ENCODE peak calls at places on chromosomes 7 and 10, in eight cellular contexts. L, O, Z, I, M, E, C and V are unnamed samples.

GRCh38 chr10:33453081-33453850 is 118.8 kb upstream of the NRP1 start:
- DNase-seq in L (no peak), O (no peak), Z (no peak), I (no peak), M (no peak), E (no peak), C (no peak), V (no peak)

GRCh38 chr10:63763744-63764143 is 242.5 kb downstream of the REEP3 start:
- DNase-seq in L (no peak), O (no peak), Z (no peak), I (no peak), M (no peak), E (no peak), C (no peak), V (no peak)

GRCh38 chr10:122475581-122475980 is 14.2 kb downstream of the HTRA1 start:
- DNase-seq in L (peak; percentile 31), O (no peak), Z (no peak), I (no peak), M (no peak), E (no peak), C (no peak), V (no peak)

GRCh38 chr10:47243791-47244190 is 56.2 kb upstream of the GDF10 start:
- DNase-seq in L (no peak), O (no peak), Z (no peak), I (no peak), M (peak; percentile 46), E (no peak), C (no peak), V (peak; percentile 75)

GRCh38 chr10:12321641-12322040 is 27.7 kb upstream of the CAMK1D start:
- DNase-seq in L (no peak), O (no peak), Z (no peak), I (no peak), M (no peak), E (no peak), C (no peak), V (no peak)

GRCh38 chr7:127158659-127159058 is 94.1 kb downstream of the GRM8 start:
- DNase-seq in L (no peak), O (no peak), Z (no peak), I (no peak), M (no peak), E (no peak), C (peak; percentile 16), V (no peak)

GRCh38 chr10:101123815-101124617 is 7.1 kb upstream of the TLX1 start:
- DNase-seq in L (no peak), O (no peak), Z (no peak), I (no peak), M (no peak), E (no peak), C (no peak), V (no peak)

GRCh38 chr7:77238703-77239136 is 39.1 kb upstream of the FGL2 start:
- DNase-seq in L (peak; percentile 54), O (no peak), Z (peak; percentile 33), I (no peak), M (peak; percentile 78), E (no peak), C (no peak), V (no peak)

GRCh38 chr10:46052791-46053375 is 6.8 kb upstream of the MSMB start:
- DNase-seq in L (no peak), O (no peak), Z (no peak), I (no peak), M (no peak), E (no peak), C (no peak), V (no peak)

GRCh38 chr7:35021445-35021844 is 15.8 kb downstream of the DPY19L1 start:
- DNase-seq in L (no peak), O (no peak), Z (no peak), I (no peak), M (no peak), E (no peak), C (no peak), V (no peak)

GRCh38 chr10:112835933-112836564 is 114.0 kb upstream of the TCF7L2 start:
- DNase-seq in L (peak; percentile 41), O (no peak), Z (peak; percentile 38), I (no peak), M (no peak), E (no peak), C (no peak), V (no peak)

GRCh38 chr7:5831196-5831595 is 49.4 kb upstream of the OCM start:
- DNase-seq in L (no peak), O (no peak), Z (peak; percentile 36), I (no peak), M (no peak), E (no peak), C (no peak), V (no peak)

GRCh38 chr10:79044036-79044664 is 24.6 kb upstream of the ZMIZ1 start:
- DNase-seq in L (peak; percentile 10), O (no peak), Z (no peak), I (no peak), M (peak; percentile 58), E (no peak), C (no peak), V (no peak)

GRCh38 chr10:14092749-14093148 is 238.0 kb downstream of the FRMD4A start:
- DNase-seq in L (no peak), O (no peak), Z (no peak), I (no peak), M (no peak), E (no peak), C (no peak), V (no peak)

GRCh38 chr10:22505923-22506685 is 160.8 kb downstream of the SPAG6 start:
- DNase-seq in L (no peak), O (peak; percentile 35), Z (no peak), I (no peak), M (peak; percentile 86), E (peak; percentile 56), C (no peak), V (no peak)

GRCh38 chr10:88879754-88880286 is at the start of gene STAMBPL1:
- DNase-seq in L (peak; percentile 66), O (peak; percentile 71), Z (peak; percentile 62), I (no peak), M (peak; percentile 94), E (peak; percentile 69), C (no peak), V (peak; percentile 69)

GRCh38 chr10:31963598-31963980 is 35.0 kb upstream of the ARHGAP12 start:
- DNase-seq in L (no peak), O (no peak), Z (no peak), I (no peak), M (no peak), E (no peak), C (no peak), V (no peak)

GRCh38 chr7:135756191-135756590 is 7.6 kb upstream of the FAM180A start:
- DNase-seq in L (no peak), O (no peak), Z (no peak), I (no peak), M (no peak), E (no peak), C (no peak), V (no peak)

DNA sequence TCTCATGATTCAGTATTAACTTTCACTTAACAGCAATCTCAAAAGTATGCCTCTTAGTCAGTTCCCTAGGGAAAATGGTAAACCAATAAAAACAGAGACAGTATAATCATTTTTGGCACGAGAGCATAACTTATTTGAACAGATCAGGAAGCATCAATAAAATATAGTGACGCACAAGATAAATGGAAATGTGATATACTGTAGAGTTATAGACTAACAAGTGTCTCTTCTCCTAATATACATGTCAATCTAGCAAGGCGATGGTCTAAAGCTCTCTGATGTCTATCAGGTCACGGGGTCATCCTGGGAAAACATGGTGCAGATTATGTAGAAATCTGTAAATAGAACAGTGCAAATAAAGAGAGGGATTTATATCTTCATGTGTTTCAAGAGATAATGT is 131.6 kb downstream of the HGF start:
- DNase-seq in L (no peak), O (no peak), Z (no peak), I (no peak), M (no peak), E (no peak), C (no peak), V (no peak)
- H3K4me1 ChIP-seq in L (no peaks in the 10 kb centered on the region), O (no peaks in the 10 kb centered on the region), Z (no peaks in the 10 kb centered on the region), I (no peaks in the 10 kb centered on the region), M (no peaks in the 10 kb centered on the region), E (no peaks in the 10 kb centered on the region), C (no peaks in the 10 kb centered on the region), V (peaks cover 14% of the 10 kb centered on the region)

GRCh38 chr10:10910634-10911033 is 107.0 kb upstream of the CELF2 start:
- DNase-seq in L (no peak), O (no peak), Z (no peak), I (no peak), M (no peak), E (no peak), C (no peak), V (no peak)

GRCh38 chr10:10911471-10911921 is 106.2 kb upstream of the CELF2 start:
- DNase-seq in L (peak; percentile 80), O (no peak), Z (peak; percentile 51), I (no peak), M (no peak), E (peak; percentile 88), C (no peak), V (peak; percentile 19)

GRCh38 chr10:10914129-10914528 is 103.5 kb upstream of the CELF2 start:
- DNase-seq in L (no peak), O (no peak), Z (peak; percentile 40), I (no peak), M (no peak), E (no peak), C (no peak), V (no peak)

GRCh38 chr10:10915215-10915614 is 102.5 kb upstream of the CELF2 start:
- DNase-seq in L (no peak), O (no peak), Z (no peak), I (no peak), M (no peak), E (no peak), C (no peak), V (no peak)

GRCh38 chr10:10911035-10911434 is 106.6 kb upstream of the CELF2 start:
- DNase-seq in L (no peak), O (no peak), Z (no peak), I (no peak), M (no peak), E (no peak), C (no peak), V (no peak)
- H3K4me3 ChIP-seq in L (no peak overlapping the region), O (no peak overlapping the region), Z (peak overlapping the region; percentile 12), I (no peak overlapping the region), M (no peak overlapping the region), E (no peak overlapping the region), C (no peak overlapping the region), V (no peak overlapping the region)

GRCh38 chr10:96655577-96656213 is 64.6 kb downstream of the PIK3AP1 start:
- DNase-seq in L (no peak), O (no peak), Z (no peak), I (no peak), M (no peak), E (no peak), C (no peak), V (no peak)
- H3K4me1 ChIP-seq in L (no peaks in the 10 kb centered on the region), O (peaks cover 19% of the 10 kb centered on the region), Z (peaks cover 13% of the 10 kb centered on the region), I (no peaks in the 10 kb centered on the region), M (peaks cover 35% of the 10 kb centered on the region), E (no peaks in the 10 kb centered on the region), C (no peaks in the 10 kb centered on the region), V (no peaks in the 10 kb centered on the region)

DNA sequence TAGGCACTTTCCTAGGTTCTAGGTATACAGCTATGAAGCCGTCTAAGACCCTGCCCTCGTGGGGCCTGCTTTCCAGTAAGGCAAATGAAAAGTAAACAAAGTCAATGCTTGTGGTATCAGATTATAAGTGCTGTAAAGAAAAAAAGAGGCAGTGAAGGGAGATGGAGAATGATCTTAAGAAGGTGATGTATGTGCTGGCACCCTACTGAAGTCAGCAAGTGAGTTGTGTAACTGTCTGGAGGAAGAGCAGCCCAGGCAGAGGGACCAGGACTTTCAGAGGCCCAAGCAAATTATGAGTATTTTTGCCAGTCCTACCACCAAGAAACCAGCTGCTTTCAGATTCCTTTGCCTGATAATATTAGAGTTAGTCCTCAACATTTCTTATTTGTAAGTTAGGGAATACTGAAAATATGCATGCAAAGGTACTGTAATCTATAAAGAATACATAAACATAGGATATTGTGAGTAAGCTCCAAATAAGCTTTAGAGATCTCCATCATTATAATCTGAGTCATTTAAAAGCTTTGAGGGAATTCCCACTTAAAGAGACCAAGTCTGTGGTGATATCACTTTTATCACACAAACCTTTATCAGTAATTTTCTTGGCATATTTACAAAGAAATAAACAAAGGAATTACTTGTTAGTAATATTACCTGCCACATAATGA is 329.2 kb upstream of the LRGUK start:
- DNase-seq in L (no peak), O (no peak), Z (no peak), I (no peak), M (no peak), E (no peak), C (no peak), V (no peak)
- H3K4me3 ChIP-seq in L (no peak overlapping the region), O (no peak overlapping the region), Z (no peak overlapping the region), I (no peak overlapping the region), M (no peak overlapping the region), E (no peak overlapping the region), C (no peak overlapping the region), V (no peak overlapping the region)